ENCODE peak calls at places on chromosome 5, in six cellular contexts. One of them, this sample, is unnamed.

GRCh38 chr5:62785588-62785987 is 207.0 kb downstream of the LRRC70 start:
- DNase-seq in astrocyte of the cerebellum: no peak
- DNase-seq in mucosa of descending colon: no peak
- DNase-seq in astrocyte: no peak
- DNase-seq in AG09309: no peak
- DNase-seq in fibroblast of the aortic adventitia: no peak
- DNase-seq in this sample: no peak

GRCh38 chr5:175887463-175887862 is 16.1 kb downstream of the CPLX2 start:
- DNase-seq in astrocyte of the cerebellum: no peak
- DNase-seq in mucosa of descending colon: no peak
- DNase-seq in astrocyte: no peak
- DNase-seq in AG09309: no peak
- DNase-seq in fibroblast of the aortic adventitia: no peak
- DNase-seq in this sample: no peak

GRCh38 chr5:103891151-103891550 is 328.6 kb upstream of the NUDT12 start:
- DNase-seq in astrocyte of the cerebellum: peak
- DNase-seq in mucosa of descending colon: no peak
- DNase-seq in astrocyte: peak
- DNase-seq in AG09309: no peak
- DNase-seq in fibroblast of the aortic adventitia: no peak
- DNase-seq in this sample: no peak

GRCh38 chr5:56319281-56320242 is 86.4 kb upstream of the ANKRD55 start:
- DNase-seq in astrocyte of the cerebellum: no peak
- DNase-seq in mucosa of descending colon: no peak
- DNase-seq in astrocyte: peak
- DNase-seq in AG09309: no peak
- DNase-seq in fibroblast of the aortic adventitia: no peak
- DNase-seq in this sample: peak

GRCh38 chr5:71925608-71926091 is 181.6 kb upstream of the MAP1B start:
- DNase-seq in astrocyte of the cerebellum: no peak
- DNase-seq in mucosa of descending colon: no peak
- DNase-seq in astrocyte: peak
- DNase-seq in AG09309: no peak
- DNase-seq in fibroblast of the aortic adventitia: peak
- DNase-seq in this sample: peak

GRCh38 chr5:178467261-178468195 is 122.7 kb downstream of the COL23A1 start:
- DNase-seq in astrocyte of the cerebellum: no peak
- DNase-seq in mucosa of descending colon: peak
- DNase-seq in astrocyte: no peak
- DNase-seq in AG09309: no peak
- DNase-seq in fibroblast of the aortic adventitia: no peak
- DNase-seq in this sample: peak

GRCh38 chr5:124721336-124721735 is 25.1 kb downstream of the ZNF608 start:
- DNase-seq in astrocyte of the cerebellum: no peak
- DNase-seq in mucosa of descending colon: no peak
- DNase-seq in astrocyte: no peak
- DNase-seq in AG09309: no peak
- DNase-seq in fibroblast of the aortic adventitia: no peak
- DNase-seq in this sample: no peak

GRCh38 chr5:54673523-54674225 is 156.1 kb downstream of the SNX18 start:
- DNase-seq in astrocyte of the cerebellum: no peak
- DNase-seq in mucosa of descending colon: peak
- DNase-seq in astrocyte: no peak
- DNase-seq in AG09309: no peak
- DNase-seq in fibroblast of the aortic adventitia: no peak
- DNase-seq in this sample: peak

GRCh38 chr5:60161340-60161934 is 267.9 kb upstream of the PDE4D start:
- DNase-seq in astrocyte of the cerebellum: no peak
- DNase-seq in mucosa of descending colon: peak
- DNase-seq in astrocyte: peak
- DNase-seq in AG09309: no peak
- DNase-seq in fibroblast of the aortic adventitia: peak
- DNase-seq in this sample: peak

GRCh38 chr5:99032234-99033013 is 103.6 kb upstream of the CHD1 start:
- DNase-seq in astrocyte of the cerebellum: peak
- DNase-seq in mucosa of descending colon: peak
- DNase-seq in astrocyte: peak
- DNase-seq in AG09309: peak
- DNase-seq in fibroblast of the aortic adventitia: peak
- DNase-seq in this sample: peak

GRCh38 chr5:151280443-151280842 is 23.1 kb downstream of the SLC36A3 start:
- DNase-seq in astrocyte of the cerebellum: no peak
- DNase-seq in mucosa of descending colon: no peak
- DNase-seq in astrocyte: no peak
- DNase-seq in AG09309: no peak
- DNase-seq in fibroblast of the aortic adventitia: no peak
- DNase-seq in this sample: no peak

GRCh38 chr5:172437445-172438303 is 16.7 kb downstream of the SH3PXD2B start:
- DNase-seq in astrocyte of the cerebellum: no peak
- DNase-seq in mucosa of descending colon: peak
- DNase-seq in astrocyte: peak
- DNase-seq in AG09309: no peak
- DNase-seq in fibroblast of the aortic adventitia: peak
- DNase-seq in this sample: peak

GRCh38 chr5:156680845-156681244 is 169.2 kb upstream of the PPP1R2B start:
- DNase-seq in astrocyte of the cerebellum: no peak
- DNase-seq in mucosa of descending colon: no peak
- DNase-seq in astrocyte: no peak
- DNase-seq in AG09309: no peak
- DNase-seq in fibroblast of the aortic adventitia: no peak
- DNase-seq in this sample: no peak

GRCh38 chr5:10441083-10441991 is at the start of gene ROPN1L:
- DNase-seq in astrocyte of the cerebellum: peak
- DNase-seq in mucosa of descending colon: peak
- DNase-seq in astrocyte: peak
- DNase-seq in AG09309: no peak
- DNase-seq in fibroblast of the aortic adventitia: peak
- DNase-seq in this sample: peak

GRCh38 chr5:126348855-126349635 is 74.2 kb upstream of the GRAMD2B start:
- DNase-seq in astrocyte of the cerebellum: no peak
- DNase-seq in mucosa of descending colon: no peak
- DNase-seq in astrocyte: peak
- DNase-seq in AG09309: no peak
- DNase-seq in fibroblast of the aortic adventitia: peak
- DNase-seq in this sample: peak

GRCh38 chr5:170265527-170265926 is 32.0 kb downstream of the LCP2 start:
- DNase-seq in astrocyte of the cerebellum: no peak
- DNase-seq in mucosa of descending colon: peak
- DNase-seq in astrocyte: peak
- DNase-seq in AG09309: no peak
- DNase-seq in fibroblast of the aortic adventitia: peak
- DNase-seq in this sample: peak

GRCh38 chr5:170263906-170264305 is 31.1 kb downstream of the C5orf58 start:
- DNase-seq in astrocyte of the cerebellum: no peak
- DNase-seq in mucosa of descending colon: no peak
- DNase-seq in astrocyte: no peak
- DNase-seq in AG09309: no peak
- DNase-seq in fibroblast of the aortic adventitia: no peak
- DNase-seq in this sample: no peak

GRCh38 chr5:170266570-170267379 is 30.8 kb downstream of the LCP2 start:
- DNase-seq in astrocyte of the cerebellum: no peak
- DNase-seq in mucosa of descending colon: no peak
- DNase-seq in astrocyte: no peak
- DNase-seq in AG09309: no peak
- DNase-seq in fibroblast of the aortic adventitia: no peak
- DNase-seq in this sample: no peak

GRCh38 chr5:170257370-170257769 is 24.6 kb downstream of the C5orf58 start:
- DNase-seq in astrocyte of the cerebellum: no peak
- DNase-seq in mucosa of descending colon: no peak
- DNase-seq in astrocyte: no peak
- DNase-seq in AG09309: no peak
- DNase-seq in fibroblast of the aortic adventitia: no peak
- DNase-seq in this sample: no peak

DNA sequence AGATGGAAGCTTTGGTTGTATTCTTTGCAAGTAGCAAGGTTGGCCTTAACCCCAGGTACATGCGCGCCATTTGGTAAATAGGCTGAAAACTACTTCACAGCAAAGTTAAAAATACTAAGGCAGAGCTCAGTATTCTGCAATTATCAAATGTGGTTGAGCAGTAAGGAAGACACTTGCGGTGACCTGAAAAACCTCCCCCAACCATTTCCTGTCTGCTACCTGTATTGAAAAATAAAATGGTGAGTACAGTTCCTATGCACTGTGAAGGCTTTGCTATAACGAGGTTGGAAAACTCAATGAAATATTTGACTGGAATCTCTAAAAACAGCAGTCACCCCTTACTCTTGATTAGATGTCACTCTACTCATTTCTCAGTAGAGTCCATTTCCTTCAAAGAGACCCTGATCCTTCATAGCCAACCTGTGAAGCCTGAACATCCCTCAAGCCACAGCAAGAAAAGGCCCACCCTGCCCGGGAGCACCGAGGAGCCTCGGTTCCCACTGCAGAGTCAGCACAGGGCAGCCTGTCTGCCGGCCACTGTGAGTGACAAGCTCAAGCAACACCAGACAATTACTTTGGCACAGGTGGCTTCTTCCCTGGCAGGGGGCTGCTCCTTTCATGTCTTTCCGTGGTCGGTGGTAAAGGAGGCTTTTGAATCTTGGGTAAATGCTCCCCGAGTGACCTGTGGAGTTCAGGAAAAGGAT is 29.4 kb downstream of the C5orf58 start:
- DNase-seq in astrocyte of the cerebellum: no peak
- DNase-seq in mucosa of descending colon: no peak
- DNase-seq in astrocyte: no peak
- DNase-seq in AG09309: no peak
- DNase-seq in fibroblast of the aortic adventitia: no peak
- DNase-seq in this sample: no peak
- H3K4me3 ChIP-seq in astrocyte of the cerebellum: no peak
- H3K4me3 ChIP-seq in mucosa of descending colon: no peak
- H3K4me3 ChIP-seq in astrocyte: no peak
- H3K4me3 ChIP-seq in AG09309: no peak
- H3K4me3 ChIP-seq in fibroblast of the aortic adventitia: no peak
- H3K4me3 ChIP-seq in this sample: no peak

DNA sequence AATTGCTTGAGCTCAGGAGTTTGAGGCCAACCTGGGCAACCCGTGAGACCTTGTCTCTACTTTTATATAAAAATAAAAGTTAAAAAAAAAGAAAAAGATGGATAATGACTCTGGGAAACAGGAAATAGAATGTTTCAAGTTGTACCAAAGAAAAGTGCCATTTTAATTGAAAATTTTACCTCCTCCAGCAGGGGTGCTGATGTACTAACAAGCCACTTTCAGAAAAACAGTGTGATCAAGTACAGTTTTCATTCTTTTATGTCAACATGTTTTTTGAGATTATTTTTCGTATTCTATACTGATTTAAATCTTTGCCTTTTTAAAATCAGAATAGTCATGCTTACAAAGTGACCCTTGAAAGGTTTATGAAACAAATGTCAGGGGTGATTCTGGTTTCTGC is 30.8 kb downstream of the F2R start:
- DNase-seq in astrocyte of the cerebellum: no peak
- DNase-seq in mucosa of descending colon: no peak
- DNase-seq in astrocyte: no peak
- DNase-seq in AG09309: no peak
- DNase-seq in fibroblast of the aortic adventitia: no peak
- DNase-seq in this sample: no peak
- TF ChIP-seq CTCF in astrocyte of the cerebellum: no peak
- TF ChIP-seq CTCF in mucosa of descending colon: no peak
- TF ChIP-seq CTCF in astrocyte: no peak
- TF ChIP-seq CTCF in AG09309: no peak
- TF ChIP-seq CTCF in fibroblast of the aortic adventitia: peak
- TF ChIP-seq CTCF in this sample: peak

GRCh38 chr5:14439087-14439841 is 142.3 kb upstream of the OTULINL start:
- DNase-seq in astrocyte of the cerebellum: no peak
- DNase-seq in mucosa of descending colon: no peak
- DNase-seq in astrocyte: no peak
- DNase-seq in AG09309: no peak
- DNase-seq in fibroblast of the aortic adventitia: peak
- DNase-seq in this sample: peak
- H3K4me3 ChIP-seq in astrocyte of the cerebellum: no peak
- H3K4me3 ChIP-seq in mucosa of descending colon: no peak
- H3K4me3 ChIP-seq in astrocyte: no peak
- H3K4me3 ChIP-seq in AG09309: no peak
- H3K4me3 ChIP-seq in fibroblast of the aortic adventitia: peak
- H3K4me3 ChIP-seq in this sample: no peak

GRCh38 chr5:133056891-133057290 is 5.1 kb downstream of the HSPA4 start:
- DNase-seq in astrocyte of the cerebellum: no peak
- DNase-seq in mucosa of descending colon: no peak
- DNase-seq in astrocyte: no peak
- DNase-seq in AG09309: no peak
- DNase-seq in fibroblast of the aortic adventitia: no peak
- DNase-seq in this sample: no peak
- TF ChIP-seq CTCF in astrocyte of the cerebellum: no peak
- TF ChIP-seq CTCF in mucosa of descending colon: no peak
- TF ChIP-seq CTCF in astrocyte: no peak
- TF ChIP-seq CTCF in AG09309: no peak
- TF ChIP-seq CTCF in fibroblast of the aortic adventitia: no peak
- TF ChIP-seq CTCF in this sample: no peak

DNA sequence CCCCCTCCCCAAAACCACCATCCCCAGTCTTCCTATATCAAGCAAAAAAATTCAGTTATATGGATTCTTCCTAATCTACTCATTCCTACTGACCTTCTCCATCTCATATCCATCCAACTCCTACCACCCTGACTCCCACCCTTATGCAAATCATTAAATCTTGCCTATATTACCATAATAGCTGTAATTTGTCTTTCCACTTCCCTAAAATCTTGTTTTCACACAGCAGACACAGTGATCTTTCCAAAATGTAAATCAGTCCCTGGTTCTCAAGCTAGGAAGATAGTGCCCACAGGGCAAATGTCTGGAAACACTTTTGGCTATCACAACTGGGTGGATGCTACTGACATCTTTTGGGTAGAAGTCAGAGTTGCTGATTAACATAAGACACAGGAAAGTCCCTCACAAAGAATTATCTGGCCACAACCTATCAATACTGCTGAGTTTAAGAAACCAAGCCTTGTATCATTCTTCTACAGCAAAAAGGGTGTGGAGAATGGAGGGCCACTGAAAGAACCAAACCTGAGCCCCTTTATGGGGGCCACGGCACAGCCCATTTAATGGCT is 1.4 kb downstream of the SRA1 start:
- DNase-seq in astrocyte of the cerebellum: no peak
- DNase-seq in mucosa of descending colon: no peak
- DNase-seq in astrocyte: no peak
- DNase-seq in AG09309: no peak
- DNase-seq in fibroblast of the aortic adventitia: no peak
- DNase-seq in this sample: no peak
- H3K4me3 ChIP-seq in astrocyte of the cerebellum: peak
- H3K4me3 ChIP-seq in mucosa of descending colon: no peak
- H3K4me3 ChIP-seq in astrocyte: peak
- H3K4me3 ChIP-seq in AG09309: peak
- H3K4me3 ChIP-seq in fibroblast of the aortic adventitia: peak
- H3K4me3 ChIP-seq in this sample: peak